ENCODE peak calls at places on chromosomes 12 and 14, in ten cellular contexts. Y, T, K, U, Q, W, X, Z, M and C are unnamed samples.

GRCh38 chr14:68677901-68678300 is 115.0 kb downstream of the ZFP36L1 start:
- DNase-seq in Y (no peak), T (no peak), K (no peak), U (no peak), Q (no peak), W (peak), X (no peak), Z (no peak), M (no peak), C (no peak)

GRCh38 chr14:34554540-34555250 is 15.2 kb upstream of the EAPP start:
- DNase-seq in Y (no peak), T (no peak), K (no peak), U (peak), Q (no peak), W (peak), X (peak), Z (no peak), M (no peak), C (peak)

GRCh38 chr14:62187265-62187664 is 425.0 kb downstream of the SNAPC1 start:
- DNase-seq in Y (no peak), T (no peak), K (no peak), U (no peak), Q (no peak), W (no peak), X (no peak), Z (no peak), M (no peak), C (no peak)

GRCh38 chr14:73242274-73242960 is 5.1 kb downstream of the PAPLN start:
- DNase-seq in Y (no peak), T (peak), K (peak), U (peak), Q (no peak), W (no peak), X (no peak), Z (peak), M (no peak), C (no peak)

GRCh38 chr14:52730708-52731111 is 744 bp downstream of the STYX start:
- DNase-seq in Y (no peak), T (no peak), K (no peak), U (no peak), Q (no peak), W (no peak), X (no peak), Z (no peak), M (no peak), C (no peak)

GRCh38 chr12:25482637-25483036 is 70.4 kb downstream of the LMNTD1 start:
- DNase-seq in Y (no peak), T (no peak), K (no peak), U (no peak), Q (no peak), W (no peak), X (no peak), Z (no peak), M (no peak), C (no peak)

GRCh38 chr12:62649412-62650116 is 182.9 kb downstream of the MON2 start:
- DNase-seq in Y (no peak), T (no peak), K (no peak), U (no peak), Q (no peak), W (no peak), X (no peak), Z (no peak), M (no peak), C (no peak)

GRCh38 chr12:68792952-68793351 is 15.0 kb upstream of the MDM2 start:
- DNase-seq in Y (no peak), T (no peak), K (no peak), U (no peak), Q (peak), W (no peak), X (peak), Z (peak), M (no peak), C (no peak)

GRCh38 chr14:29799718-29800117 is 127.9 kb downstream of the PRKD1 start:
- DNase-seq in Y (no peak), T (no peak), K (no peak), U (no peak), Q (no peak), W (no peak), X (no peak), Z (no peak), M (no peak), C (no peak)

GRCh38 chr14:99123208-99123870 is 148.7 kb downstream of the BCL11B start:
- DNase-seq in Y (no peak), T (no peak), K (no peak), U (no peak), Q (no peak), W (peak), X (no peak), Z (no peak), M (no peak), C (no peak)

GRCh38 chr12:70648191-70648590 is 11.0 kb upstream of the PTPRB start:
- DNase-seq in Y (no peak), T (no peak), K (no peak), U (no peak), Q (no peak), W (no peak), X (peak), Z (no peak), M (no peak), C (no peak)

GRCh38 chr14:50360851-50361250 is 35.8 kb downstream of the CDKL1 start:
- DNase-seq in Y (no peak), T (no peak), K (no peak), U (no peak), Q (no peak), W (no peak), X (no peak), Z (no peak), M (no peak), C (no peak)

GRCh38 chr12:117012189-117012805 is 86.9 kb downstream of the TESC start:
- DNase-seq in Y (no peak), T (no peak), K (no peak), U (no peak), Q (no peak), W (no peak), X (peak), Z (no peak), M (no peak), C (no peak)

GRCh38 chr12:54047160-54047963 is 6.3 kb upstream of the HOXC4 start:
- DNase-seq in Y (no peak), T (no peak), K (no peak), U (no peak), Q (no peak), W (no peak), X (no peak), Z (no peak), M (no peak), C (no peak)

GRCh38 chr12:113537041-113537750 is 65.5 kb upstream of the LHX5 start:
- DNase-seq in Y (no peak), T (no peak), K (no peak), U (no peak), Q (no peak), W (no peak), X (no peak), Z (no peak), M (no peak), C (no peak)

GRCh38 chr14:103748539-103748867 is 32.9 kb downstream of the ZFYVE21 start:
- DNase-seq in Y (no peak), T (no peak), K (no peak), U (no peak), Q (no peak), W (peak), X (no peak), Z (no peak), M (no peak), C (no peak)

GRCh38 chr12:118189761-118190181 is 53.8 kb downstream of the PEBP1 start:
- DNase-seq in Y (peak), T (no peak), K (no peak), U (peak), Q (no peak), W (peak), X (peak), Z (no peak), M (no peak), C (peak)

GRCh38 chr12:31274520-31275300 is 51.2 kb downstream of the SINHCAF start:
- DNase-seq in Y (no peak), T (no peak), K (no peak), U (no peak), Q (no peak), W (no peak), X (no peak), Z (no peak), M (no peak), C (no peak)

GRCh38 chr12:112261559-112261958 is 120.7 kb downstream of the HECTD4 start:
- DNase-seq in Y (no peak), T (peak), K (no peak), U (no peak), Q (peak), W (no peak), X (no peak), Z (no peak), M (no peak), C (no peak)

GRCh38 chr12:31585271-31585670 is 5.7 kb downstream of the DENND5B start:
- DNase-seq in Y (no peak), T (no peak), K (no peak), U (no peak), Q (peak), W (no peak), X (peak), Z (no peak), M (no peak), C (no peak)

GRCh38 chr12:38905480-38906351 is at the start of gene CPNE8:
- DNase-seq in Y (peak), T (peak), K (peak), U (peak), Q (peak), W (peak), X (no peak), Z (peak), M (peak), C (peak)

GRCh38 chr12:105212431-105212830 is 23.5 kb downstream of the APPL2 start:
- DNase-seq in Y (no peak), T (no peak), K (no peak), U (no peak), Q (no peak), W (no peak), X (peak), Z (no peak), M (no peak), C (no peak)

GRCh38 chr12:66044731-66045130 is 85.8 kb downstream of the LLPH start:
- DNase-seq in Y (no peak), T (no peak), K (no peak), U (no peak), Q (peak), W (no peak), X (peak), Z (no peak), M (no peak), C (no peak)

GRCh38 chr12:9940370-9940769 is 8.2 kb upstream of the CLEC2A start:
- DNase-seq in Y (no peak), T (no peak), K (no peak), U (no peak), Q (no peak), W (no peak), X (peak), Z (no peak), M (no peak), C (no peak)

GRCh38 chr12:116382456-116382902 is 105.0 kb upstream of the MED13L start:
- DNase-seq in Y (no peak), T (no peak), K (no peak), U (no peak), Q (no peak), W (no peak), X (peak), Z (no peak), M (no peak), C (no peak)

GRCh38 chr12:131608740-131609665 is 101.9 kb upstream of the SFSWAP start:
- DNase-seq in Y (peak), T (peak), K (peak), U (peak), Q (peak), W (peak), X (peak), Z (no peak), M (peak), C (peak)

GRCh38 chr12:11747969-11748368 is 98.5 kb downstream of the ETV6 start:
- DNase-seq in Y (no peak), T (no peak), K (no peak), U (no peak), Q (no peak), W (no peak), X (no peak), Z (no peak), M (no peak), C (no peak)

GRCh38 chr12:11753151-11753501 is 103.7 kb downstream of the ETV6 start:
- DNase-seq in Y (no peak), T (no peak), K (no peak), U (no peak), Q (no peak), W (no peak), X (no peak), Z (no peak), M (no peak), C (no peak)

GRCh38 chr12:11746940-11747716 is 97.7 kb downstream of the ETV6 start:
- DNase-seq in Y (no peak), T (no peak), K (no peak), U (no peak), Q (no peak), W (no peak), X (no peak), Z (no peak), M (no peak), C (no peak)

GRCh38 chr12:11752403-11753150 is 103.1 kb downstream of the ETV6 start:
- DNase-seq in Y (no peak), T (no peak), K (no peak), U (no peak), Q (no peak), W (no peak), X (no peak), Z (no peak), M (no peak), C (no peak)

DNA sequence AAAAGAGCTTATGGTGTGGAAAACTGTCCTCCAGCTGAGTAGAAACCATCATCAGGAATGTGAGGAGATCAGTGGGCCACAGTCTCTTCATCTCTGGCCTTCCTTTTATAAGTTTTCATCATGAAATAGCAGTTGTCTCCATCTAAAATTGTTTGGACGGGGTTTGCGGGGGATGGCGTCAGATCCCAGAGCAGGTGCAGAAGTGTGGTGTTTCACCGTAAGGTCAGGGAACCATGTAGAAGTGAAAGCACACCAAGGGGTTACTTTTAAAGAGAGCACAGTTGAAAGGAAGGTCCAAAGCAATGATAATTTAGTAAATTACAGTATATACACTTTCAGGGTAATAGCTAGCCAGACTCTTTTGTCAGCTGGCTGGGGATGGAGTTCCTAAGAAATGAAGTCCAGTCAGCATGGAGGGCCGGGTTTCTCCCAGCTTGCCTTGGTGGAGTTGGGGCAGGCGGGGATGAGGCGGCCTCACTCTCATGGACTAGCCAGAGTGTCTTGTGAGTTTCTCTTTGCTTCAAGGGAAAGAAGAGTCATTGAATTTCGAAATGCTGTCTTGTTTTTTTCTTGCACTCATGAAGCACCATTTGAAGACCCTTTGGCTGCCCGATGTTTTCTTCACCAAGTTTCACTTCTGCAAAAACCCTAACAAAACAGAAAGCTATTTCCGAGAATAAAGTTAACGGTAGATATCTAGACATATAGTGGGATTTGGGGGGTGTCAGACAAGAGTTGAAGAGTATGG is 100.6 kb downstream of the ETV6 start:
- DNase-seq in Y (no peak), T (no peak), K (no peak), U (no peak), Q (no peak), W (no peak), X (no peak), Z (no peak), M (no peak), C (no peak)
- TF ChIP-seq POLR2A in Y (no peak), T (no peak), K (no peak), U (no peak), Q (no peak), W (no peak), X (no peak), Z (peak), M (no peak), C (no peak)

GRCh38 chr12:57352166-57352565 is 78.7 kb downstream of the R3HDM2 start:
- DNase-seq in Y (no peak), T (no peak), K (no peak), U (no peak), Q (no peak), W (no peak), X (no peak), Z (no peak), M (no peak), C (no peak)
- TF ChIP-seq POLR2A in Y (no peak), T (no peak), K (no peak), U (no peak), Q (no peak), W (no peak), X (no peak), Z (no peak), M (no peak), C (no peak)

DNA sequence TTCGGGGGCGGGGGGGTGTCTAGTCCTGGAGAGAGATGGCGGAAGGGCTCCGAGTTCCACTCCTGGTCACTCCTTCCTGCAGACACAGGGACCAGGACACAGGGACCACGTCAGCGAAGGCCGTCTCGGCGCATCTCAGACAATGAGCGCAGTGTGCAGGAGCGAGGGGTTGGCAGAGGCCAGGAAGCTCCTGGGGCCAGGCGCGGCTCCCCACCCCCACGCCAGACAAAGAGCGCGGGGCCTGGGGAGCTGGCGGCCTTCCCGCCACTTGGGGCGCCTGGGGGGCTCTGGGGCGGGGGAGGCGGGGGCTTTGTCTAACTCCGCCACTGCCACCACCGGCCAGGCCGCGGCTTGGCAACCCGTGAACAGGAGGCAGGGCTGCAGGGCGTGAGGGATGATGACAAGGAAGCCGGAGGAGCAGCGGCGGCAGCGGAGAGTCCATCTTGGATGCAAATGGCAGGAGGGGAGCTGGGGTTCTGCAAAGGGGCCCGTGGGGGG is 2.2 kb downstream of the CDK2AP1 start:
- DNase-seq in Y (peak), T (peak), K (peak), U (peak), Q (no peak), W (peak), X (peak), Z (no peak), M (peak), C (peak)
- TF ChIP-seq POLR2A in Y (no peak), T (no peak), K (no peak), U (no peak), Q (no peak), W (no peak), X (peak), Z (no peak), M (peak), C (no peak)

GRCh38 chr12:121711925-121712461 is 559 bp upstream of the TMEM120B start:
- DNase-seq in Y (peak), T (no peak), K (no peak), U (no peak), Q (no peak), W (peak), X (no peak), Z (peak), M (no peak), C (peak)
- TF ChIP-seq POLR2A in Y (no peak), T (no peak), K (no peak), U (no peak), Q (no peak), W (no peak), X (no peak), Z (no peak), M (no peak), C (no peak)

GRCh38 chr12:87116778-87117177 is 860.6 kb upstream of the MGAT4C start:
- DNase-seq in Y (no peak), T (no peak), K (no peak), U (no peak), Q (no peak), W (no peak), X (no peak), Z (no peak), M (no peak), C (no peak)
- TF ChIP-seq POLR2A in Y (no peak), T (no peak), K (no peak), U (no peak), Q (no peak), W (no peak), X (no peak), Z (no peak), M (no peak), C (no peak)